ENCODE peak calls at places on chromosomes 12 and 14, in ten cellular contexts. B is ascending aorta, V is neuronal stem cell, D is tibial artery, S is HS-5, I is amniotic stem cell, L is heart right ventricle, T is SW480, X is retina, N is HuH-7.5. Q is an unnamed sample.

GRCh38 chr12:51907083-51907863 is at the start of gene ACVRL1:
- DNase-seq in B (peak; percentile 59), V (no peak), D (no peak), S (no peak), I (no peak), L (peak; percentile 62), T (no peak), X (no peak), N (peak; percentile 56), Q (no peak)

GRCh38 chr12:79881351-79881750 is 53.5 kb downstream of the PPP1R12A start:
- DNase-seq in B (no peak), V (no peak), D (no peak), S (no peak), I (no peak), L (no peak), T (no peak), X (no peak), N (no peak), Q (no peak)

GRCh38 chr12:113515082-113515856 is 43.6 kb upstream of the LHX5 start:
- DNase-seq in B (no peak), V (peak; percentile 79), D (no peak), S (no peak), I (no peak), L (no peak), T (no peak), X (peak; percentile 34), N (no peak), Q (no peak)

GRCh38 chr12:99619389-99620158 is 28.0 kb upstream of the GARIN6 start:
- DNase-seq in B (no peak), V (peak; percentile 18), D (no peak), S (peak; percentile 4), I (no peak), L (no peak), T (no peak), X (no peak), N (no peak), Q (no peak)

GRCh38 chr12:96215933-96216273 is 21.7 kb downstream of the ELK3 start:
- DNase-seq in B (peak; percentile 41), V (no peak), D (no peak), S (no peak), I (no peak), L (no peak), T (no peak), X (no peak), N (no peak), Q (no peak)

GRCh38 chr12:65497645-65498044 is 219.2 kb downstream of the MSRB3 start:
- DNase-seq in B (no peak), V (no peak), D (no peak), S (no peak), I (no peak), L (no peak), T (no peak), X (no peak), N (no peak), Q (no peak)

GRCh38 chr12:77746108-77746507 is 84.6 kb upstream of the NAV3 start:
- DNase-seq in B (no peak), V (no peak), D (no peak), S (no peak), I (no peak), L (no peak), T (peak; percentile 75), X (no peak), N (no peak), Q (no peak)

GRCh38 chr12:27616356-27617150 is 79.7 kb upstream of the REP15 start:
- DNase-seq in B (no peak), V (no peak), D (no peak), S (no peak), I (no peak), L (no peak), T (peak; percentile 44), X (no peak), N (no peak), Q (no peak)

GRCh38 chr14:85195872-85196477 is 334.0 kb upstream of the FLRT2 start:
- DNase-seq in B (no peak), V (no peak), D (no peak), S (no peak), I (no peak), L (no peak), T (no peak), X (no peak), N (peak; percentile 2), Q (no peak)

GRCh38 chr12:13980548-13981295 is 680 bp downstream of the GRIN2B start:
- DNase-seq in B (no peak), V (no peak), D (no peak), S (no peak), I (no peak), L (no peak), T (peak; percentile 34), X (peak; percentile 87), N (no peak), Q (no peak)

GRCh38 chr12:94997061-94997460 is 6.4 kb downstream of the NDUFA12 start:
- DNase-seq in B (no peak), V (no peak), D (no peak), S (no peak), I (no peak), L (no peak), T (no peak), X (no peak), N (no peak), Q (no peak)

GRCh38 chr12:12724421-12725085 is 7.4 kb downstream of the CDKN1B start:
- DNase-seq in B (no peak), V (no peak), D (no peak), S (no peak), I (no peak), L (no peak), T (peak; percentile 48), X (peak; percentile 66), N (peak; percentile 63), Q (no peak)

GRCh38 chr14:75986439-75986765 is 839 bp downstream of the IFT43 start:
- DNase-seq in B (no peak), V (no peak), D (no peak), S (no peak), I (no peak), L (no peak), T (no peak), X (no peak), N (no peak), Q (no peak)

GRCh38 chr12:129208566-129208965 is 355.3 kb downstream of the GLT1D1 start:
- DNase-seq in B (no peak), V (no peak), D (no peak), S (no peak), I (no peak), L (no peak), T (no peak), X (no peak), N (no peak), Q (no peak)

GRCh38 chr14:59699422-59699821 is 122.8 kb upstream of the CCDC175 start:
- DNase-seq in B (no peak), V (no peak), D (no peak), S (no peak), I (no peak), L (no peak), T (no peak), X (no peak), N (no peak), Q (no peak)

GRCh38 chr12:18242380-18243089 is 18.8 kb upstream of the PIK3C2G start:
- DNase-seq in B (no peak), V (no peak), D (no peak), S (no peak), I (no peak), L (no peak), T (no peak), X (no peak), N (peak; percentile 47), Q (no peak)

GRCh38 chr14:86003998-86004397 is 474.1 kb downstream of the FLRT2 start:
- DNase-seq in B (no peak), V (no peak), D (no peak), S (peak; percentile 46), I (no peak), L (no peak), T (no peak), X (no peak), N (peak; percentile 7), Q (no peak)

GRCh38 chr14:89270439-89271227 is 146.4 kb downstream of the FOXN3 start:
- DNase-seq in B (peak; percentile 61), V (no peak), D (no peak), S (no peak), I (no peak), L (no peak), T (peak; percentile 78), X (no peak), N (no peak), Q (no peak)

GRCh38 chr14:23364604-23365352 is at the start of gene EFS:
- DNase-seq in B (peak; percentile 68), V (peak; percentile 76), D (peak; percentile 68), S (no peak), I (no peak), L (peak; percentile 65), T (no peak), X (peak; percentile 80), N (no peak), Q (no peak)

GRCh38 chr14:24941719-24942118 is 108.2 kb downstream of the STXBP6 start:
- DNase-seq in B (no peak), V (no peak), D (no peak), S (no peak), I (no peak), L (no peak), T (no peak), X (no peak), N (no peak), Q (no peak)

GRCh38 chr12:120684523-120684932 is 2.4 kb upstream of the MLEC start:
- DNase-seq in B (no peak), V (no peak), D (no peak), S (no peak), I (no peak), L (no peak), T (no peak), X (no peak), N (no peak), Q (no peak)

GRCh38 chr12:54277823-54278276 is 2.1 kb downstream of the CBX5 start:
- DNase-seq in B (no peak), V (no peak), D (no peak), S (no peak), I (no peak), L (no peak), T (no peak), X (no peak), N (no peak), Q (no peak)

GRCh38 chr14:79581912-79582576 is 629.3 kb downstream of the DIO2 start:
- DNase-seq in B (no peak), V (no peak), D (no peak), S (peak; percentile 39), I (no peak), L (no peak), T (no peak), X (no peak), N (no peak), Q (no peak)

GRCh38 chr12:52323416-52324067 is 2.3 kb upstream of the KRT83 start:
- DNase-seq in B (no peak), V (no peak), D (no peak), S (no peak), I (no peak), L (no peak), T (no peak), X (no peak), N (no peak), Q (no peak)

GRCh38 chr12:27969901-27970390 is 2.6 kb downstream of the PTHLH start:
- DNase-seq in B (peak; percentile 74), V (peak; percentile 75), D (peak; percentile 45), S (no peak), I (no peak), L (peak; percentile 38), T (peak; percentile 88), X (peak; percentile 76), N (peak; percentile 64), Q (no peak)

GRCh38 chr12:75635606-75636444 is 124.4 kb upstream of the KRR1 start:
- DNase-seq in B (no peak), V (no peak), D (no peak), S (peak; percentile 65), I (peak; percentile 25), L (no peak), T (peak; percentile 99), X (no peak), N (no peak), Q (no peak)

GRCh38 chr14:71591929-71592328 is 340.3 kb upstream of the RGS6 start:
- DNase-seq in B (no peak), V (no peak), D (no peak), S (peak; percentile 54), I (peak; percentile 52), L (no peak), T (peak; percentile 18), X (no peak), N (no peak), Q (peak; percentile 45)

GRCh38 chr12:49339464-49339861 is 2.5 kb upstream of the C1QL4 start:
- DNase-seq in B (no peak), V (no peak), D (no peak), S (no peak), I (no peak), L (no peak), T (no peak), X (peak; percentile 25), N (no peak), Q (no peak)

Q was measured in HS-27A.